ENCODE peak calls at places on chromosomes 1 and 21, in seven cellular contexts. I is fibroblast of lung, H is heart right ventricle, A is HL-60, R is astrocyte of the spinal cord, V is neural progenitor cell, E is transverse colon. X is an unnamed sample.

GRCh38 chr1:32465541-32466002 is 700 bp downstream of the ZBTB8B start:
- DNase-seq in R (no peak), H (no peak), I (no peak), E (no peak), V (no peak), A (no peak), X (no peak)

GRCh38 chr21:36508948-36509347 is 29.0 kb upstream of the CLDN14 start:
- DNase-seq in H (no peak), A (no peak), E (no peak), R (no peak), I (no peak), V (no peak), X (no peak)

GRCh38 chr1:246971322-246971721 is 36.5 kb downstream of the ZNF695 start:
- DNase-seq in V (peak), R (peak), H (peak), I (peak), A (peak), E (peak), X (no peak)

GRCh38 chr1:2014726-2015382 is 4.3 kb upstream of the GABRD start:
- DNase-seq in H (no peak), E (no peak), A (no peak), I (no peak), V (no peak), R (no peak), X (no peak)

GRCh38 chr1:7594714-7595295 is 176.3 kb upstream of the VAMP3 start:
- DNase-seq in H (no peak), V (no peak), E (no peak), R (no peak), A (no peak), I (no peak), X (no peak)

GRCh38 chr1:48051466-48052126 is 54.4 kb upstream of the TRABD2B start:
- DNase-seq in E (no peak), A (no peak), I (no peak), R (no peak), V (no peak), H (no peak), X (no peak)

GRCh38 chr21:25735895-25736597 is 1.3 kb downstream of the GABPA start:
- DNase-seq in V (peak), H (no peak), A (no peak), I (peak), E (no peak), R (peak), X (no peak)

GRCh38 chr21:35226302-35226701 is 177.2 kb upstream of the RUNX1 start:
- DNase-seq in R (peak), H (no peak), A (no peak), V (peak), I (peak), E (no peak), X (no peak)

GRCh38 chr21:40165671-40166070 is 298.4 kb downstream of the PCP4 start:
- DNase-seq in A (no peak), R (peak), V (peak), I (no peak), E (no peak), H (no peak), X (no peak)

GRCh38 chr1:100927276-100927675 is 31.4 kb downstream of the SLC30A7 start:
- DNase-seq in H (no peak), E (no peak), I (no peak), V (no peak), R (no peak), A (no peak), X (no peak)

GRCh38 chr1:231162300-231162969 is 577 bp downstream of the TRIM67 start:
- DNase-seq in A (no peak), E (peak), I (peak), H (peak), R (peak), V (peak), X (no peak)

GRCh38 chr1:153364766-153365678 is 7.4 kb downstream of the S100A9 start:
- DNase-seq in A (peak), E (no peak), V (no peak), H (no peak), I (no peak), R (no peak), X (peak)

GRCh38 chr1:47456250-47456649 is 18.4 kb downstream of the FOXD2 start:
- DNase-seq in E (no peak), R (no peak), I (no peak), A (no peak), V (no peak), H (no peak), X (no peak)

GRCh38 chr1:246647113-246647512 is 77.1 kb upstream of the SCCPDH start:
- DNase-seq in E (peak), I (peak), A (no peak), R (peak), V (peak), H (peak), X (no peak)

GRCh38 chr1:112808861-112809684 is 93.9 kb upstream of the PPM1J start:
- DNase-seq in E (peak), H (peak), R (peak), I (peak), V (peak), A (peak), X (no peak)

GRCh38 chr1:53511933-53512806 is 53.0 kb downstream of the DMRTB1 start:
- DNase-seq in I (peak), A (no peak), E (no peak), R (peak), H (peak), V (no peak), X (no peak)

GRCh38 chr1:115469703-115470476 is 131.8 kb upstream of the NGF start:
- DNase-seq in E (peak), R (peak), H (peak), V (peak), A (no peak), I (peak), X (no peak)

GRCh38 chr1:7289694-7290093 is 481.4 kb upstream of the VAMP3 start:
- DNase-seq in I (no peak), R (no peak), A (no peak), E (no peak), V (no peak), H (no peak), X (no peak)

GRCh38 chr1:226722901-226723639 is 16.0 kb downstream of the ITPKB start:
- DNase-seq in R (no peak), A (no peak), V (no peak), H (no peak), I (no peak), E (no peak), X (no peak)

GRCh38 chr1:91801496-91802115 is 84.3 kb downstream of the TGFBR3 start:
- DNase-seq in R (no peak), A (no peak), I (no peak), E (no peak), H (no peak), V (no peak), X (no peak)

GRCh38 chr1:212967767-212968166 is 17.4 kb downstream of the VASH2 start:
- DNase-seq in R (peak), A (peak), H (no peak), I (peak), V (peak), E (no peak), X (peak)

GRCh38 chr1:63466759-63467158 is 56.3 kb downstream of the ITGB3BP start:
- DNase-seq in I (no peak), H (no peak), V (no peak), A (no peak), E (no peak), R (no peak), X (no peak)

GRCh38 chr1:21607549-21608529 is 61.3 kb downstream of the RAP1GAP start:
- DNase-seq in H (peak), I (peak), R (peak), V (peak), E (peak), A (no peak), X (peak)

GRCh38 chr21:37164742-37165141 is 91.7 kb downstream of the TTC3 start:
- DNase-seq in H (no peak), R (no peak), V (no peak), A (no peak), I (peak), E (no peak), X (no peak)

DNA sequence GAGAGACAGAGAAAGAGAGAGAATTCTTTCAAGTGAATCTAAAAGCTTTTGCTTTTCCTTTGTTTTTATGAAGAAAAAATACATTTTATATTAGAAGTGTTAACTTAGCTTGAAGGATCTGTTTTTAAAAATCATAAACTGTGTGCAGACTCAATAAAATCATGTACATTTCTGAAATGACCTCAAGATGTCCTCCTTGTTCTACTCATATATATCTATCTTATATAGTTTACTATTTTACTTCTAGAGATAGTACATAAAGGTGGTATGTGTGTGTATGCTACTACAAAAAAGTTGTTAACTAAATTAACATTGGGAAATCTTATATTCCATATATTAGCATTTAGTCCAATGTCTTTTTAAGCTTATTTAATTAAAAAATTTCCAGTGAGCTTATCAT is 117.6 kb downstream of the PTPRC start:
- DNase-seq in E (no peak), R (peak), I (peak), A (no peak), V (no peak), H (no peak), X (no peak)
- TF ChIP-seq CTCF in E (peak), R (peak), I (peak), A (no peak), V (peak), H (peak), X (no peak)

GRCh38 chr1:11701981-11702803 is 10.7 kb downstream of the DRAXIN start:
- DNase-seq in E (no peak), H (no peak), R (no peak), V (no peak), A (no peak), I (no peak), X (no peak)
- H3K4me3 ChIP-seq in E (no peak), H (no peak), R (no peak), V (no peak), A (no peak), I (no peak), X (peak)

GRCh38 chr1:15975358-15975804 is 520 bp downstream of the ZBTB17 start:
- DNase-seq in A (peak), R (peak), I (peak), V (peak), H (peak), E (peak), X (no peak)
- TF ChIP-seq CTCF in A (no peak), R (no peak), I (peak), V (peak), H (peak), E (no peak), X (no peak)

DNA sequence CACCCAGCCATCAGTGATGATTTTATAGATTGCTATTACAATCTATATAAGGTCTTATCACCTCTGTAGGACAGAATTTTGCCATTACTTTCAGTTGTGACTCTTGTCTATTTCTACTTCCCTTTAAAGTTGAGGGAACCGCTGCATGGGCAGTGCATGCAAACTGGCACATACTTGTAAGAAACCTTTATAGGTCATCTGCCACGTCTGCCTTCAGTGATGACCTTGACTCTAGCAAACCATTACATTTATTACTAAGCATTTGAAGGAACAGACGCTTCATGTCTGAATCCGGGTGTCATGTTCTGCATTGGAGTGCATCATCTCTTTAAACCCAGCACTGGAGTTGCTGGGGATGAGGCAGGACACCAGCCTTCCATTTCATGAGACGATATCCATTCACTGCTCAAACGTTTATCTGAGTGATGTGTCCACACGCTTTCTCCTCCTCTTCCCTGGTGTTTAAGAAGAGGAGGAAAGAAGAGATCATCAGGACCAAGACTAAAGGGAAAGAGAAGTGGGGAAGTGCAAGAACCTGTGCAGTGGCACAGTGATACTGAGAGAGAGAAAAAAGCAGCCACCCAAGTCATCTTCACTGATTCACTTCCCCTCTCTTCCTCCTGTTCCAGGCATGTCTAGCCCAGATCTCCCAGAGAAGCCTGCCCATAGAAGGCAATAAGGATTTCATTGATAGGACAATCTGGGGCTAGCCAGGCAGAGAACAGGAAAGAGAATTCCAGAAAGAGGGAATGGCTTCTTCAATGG is 14.1 kb downstream of the CCSAP start:
- DNase-seq in E (no peak), R (no peak), V (no peak), H (no peak), A (no peak), I (no peak), X (no peak)
- H3K4me3 ChIP-seq in E (no peak), R (no peak), V (no peak), H (no peak), A (no peak), I (no peak), X (no peak)

GRCh38 chr1:66924756-66925557 is at the start of the genes DNAI4 and MIER1:
- DNase-seq in E (peak), A (peak), R (peak), H (peak), V (peak), I (peak), X (peak)
- TF ChIP-seq CTCF in E (peak), A (no peak), R (no peak), H (no peak), V (no peak), I (peak), X (no peak)